ENCODE peak calls at places on chromosomes 1 and 21, in seven cellular contexts. One of them, this sample, is unnamed.

GRCh38 chr1:242579528-242580235 is 55.2 kb upstream of the PLD5 start:
- DNase-seq in H1: no peak
- DNase-seq in H9: no peak
- DNase-seq in neuronal stem cell: no peak
- DNase-seq in mesendoderm: no peak
- DNase-seq in IMR-90: no peak
- DNase-seq in mesenchymal stem cell: no peak
- DNase-seq in this sample: no peak

GRCh38 chr1:203390298-203390697 is 39.4 kb upstream of the FMOD start:
- DNase-seq in H1: no peak
- DNase-seq in H9: no peak
- DNase-seq in neuronal stem cell: no peak
- DNase-seq in mesendoderm: no peak
- DNase-seq in IMR-90: no peak
- DNase-seq in mesenchymal stem cell: no peak
- DNase-seq in this sample: no peak

GRCh38 chr1:72462506-72462905 is 180.2 kb upstream of the NEGR1 start:
- DNase-seq in H1: no peak
- DNase-seq in H9: no peak
- DNase-seq in neuronal stem cell: no peak
- DNase-seq in mesendoderm: no peak
- DNase-seq in IMR-90: no peak
- DNase-seq in mesenchymal stem cell: no peak
- DNase-seq in this sample: no peak

GRCh38 chr1:85628791-85629531 is 48.4 kb downstream of the CCN1 start:
- DNase-seq in H1: no peak
- DNase-seq in H9: peak
- DNase-seq in neuronal stem cell: no peak
- DNase-seq in mesendoderm: peak
- DNase-seq in IMR-90: peak
- DNase-seq in mesenchymal stem cell: peak
- DNase-seq in this sample: no peak

GRCh38 chr21:27648560-27648959 is 681.7 kb upstream of the ADAMTS5 start:
- DNase-seq in H1: no peak
- DNase-seq in H9: no peak
- DNase-seq in neuronal stem cell: no peak
- DNase-seq in mesendoderm: no peak
- DNase-seq in IMR-90: peak
- DNase-seq in mesenchymal stem cell: peak
- DNase-seq in this sample: no peak

GRCh38 chr1:26862781-26863676 is at the start of gene SFN:
- DNase-seq in H1: peak
- DNase-seq in H9: peak
- DNase-seq in neuronal stem cell: no peak
- DNase-seq in mesendoderm: peak
- DNase-seq in IMR-90: no peak
- DNase-seq in mesenchymal stem cell: no peak
- DNase-seq in this sample: peak

GRCh38 chr1:182565537-182565936 is 23.5 kb downstream of the RNASEL start:
- DNase-seq in H1: no peak
- DNase-seq in H9: no peak
- DNase-seq in neuronal stem cell: no peak
- DNase-seq in mesendoderm: no peak
- DNase-seq in IMR-90: no peak
- DNase-seq in mesenchymal stem cell: no peak
- DNase-seq in this sample: no peak

GRCh38 chr1:205465392-205465791 is 9.5 kb upstream of the BLACAT1 start:
- DNase-seq in H1: no peak
- DNase-seq in H9: no peak
- DNase-seq in neuronal stem cell: no peak
- DNase-seq in mesendoderm: no peak
- DNase-seq in IMR-90: no peak
- DNase-seq in mesenchymal stem cell: no peak
- DNase-seq in this sample: no peak

GRCh38 chr1:175506081-175506480 is 237.3 kb downstream of the TNR start:
- DNase-seq in H1: no peak
- DNase-seq in H9: no peak
- DNase-seq in neuronal stem cell: no peak
- DNase-seq in mesendoderm: no peak
- DNase-seq in IMR-90: no peak
- DNase-seq in mesenchymal stem cell: no peak
- DNase-seq in this sample: no peak

GRCh38 chr1:154219511-154219910 is 1.2 kb upstream of the UBAP2L start:
- DNase-seq in H1: no peak
- DNase-seq in H9: no peak
- DNase-seq in neuronal stem cell: no peak
- DNase-seq in mesendoderm: peak
- DNase-seq in IMR-90: peak
- DNase-seq in mesenchymal stem cell: no peak
- DNase-seq in this sample: no peak

GRCh38 chr1:101713760-101714159 is 283.0 kb downstream of the OLFM3 start:
- DNase-seq in H1: no peak
- DNase-seq in H9: no peak
- DNase-seq in neuronal stem cell: no peak
- DNase-seq in mesendoderm: no peak
- DNase-seq in IMR-90: no peak
- DNase-seq in mesenchymal stem cell: no peak
- DNase-seq in this sample: no peak

GRCh38 chr1:2847086-2847850 is 45.8 kb upstream of the TTC34 start:
- DNase-seq in H1: no peak
- DNase-seq in H9: no peak
- DNase-seq in neuronal stem cell: no peak
- DNase-seq in mesendoderm: no peak
- DNase-seq in IMR-90: no peak
- DNase-seq in mesenchymal stem cell: no peak
- DNase-seq in this sample: no peak

GRCh38 chr1:154777151-154777550 is 92.9 kb downstream of the KCNN3 start:
- DNase-seq in H1: no peak
- DNase-seq in H9: no peak
- DNase-seq in neuronal stem cell: no peak
- DNase-seq in mesendoderm: no peak
- DNase-seq in IMR-90: no peak
- DNase-seq in mesenchymal stem cell: no peak
- DNase-seq in this sample: no peak

GRCh38 chr21:26732442-26733221 is 112.6 kb downstream of the ADAMTS1 start:
- DNase-seq in H1: peak
- DNase-seq in H9: peak
- DNase-seq in neuronal stem cell: peak
- DNase-seq in mesendoderm: peak
- DNase-seq in IMR-90: peak
- DNase-seq in mesenchymal stem cell: peak
- DNase-seq in this sample: peak

DNA sequence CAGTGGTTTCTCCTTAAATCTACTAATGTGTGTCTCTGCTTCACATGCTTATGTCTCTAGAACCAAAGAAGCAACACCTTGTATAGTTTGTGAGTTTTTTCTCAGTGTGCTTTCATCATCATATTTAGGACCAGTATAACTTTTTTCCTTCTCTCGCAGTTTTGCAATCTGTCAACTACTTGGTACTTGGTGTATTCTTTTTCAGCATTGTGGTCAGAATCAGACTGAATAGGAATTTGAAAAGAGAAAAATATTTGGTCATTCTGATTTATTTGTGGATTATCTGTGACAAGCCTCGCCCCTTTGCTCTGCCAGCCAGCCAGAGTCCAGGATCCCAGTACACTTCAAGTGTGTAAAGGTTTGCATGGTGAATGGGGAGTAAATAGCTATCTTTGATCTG is 122.3 kb downstream of the C1orf21 start:
- DNase-seq in H1: no peak
- DNase-seq in H9: no peak
- DNase-seq in neuronal stem cell: no peak
- DNase-seq in mesendoderm: no peak
- DNase-seq in IMR-90: no peak
- DNase-seq in mesenchymal stem cell: peak
- DNase-seq in this sample: no peak
- H2BK120ac ChIP-seq in H1: no peak
- H2BK120ac ChIP-seq in H9: no peak
- H2BK120ac ChIP-seq in neuronal stem cell: no peak
- H2BK120ac ChIP-seq in mesendoderm: no peak
- H2BK120ac ChIP-seq in IMR-90: no peak
- H2BK120ac ChIP-seq in mesenchymal stem cell: no peak
- H2BK120ac ChIP-seq in this sample: no peak

DNA sequence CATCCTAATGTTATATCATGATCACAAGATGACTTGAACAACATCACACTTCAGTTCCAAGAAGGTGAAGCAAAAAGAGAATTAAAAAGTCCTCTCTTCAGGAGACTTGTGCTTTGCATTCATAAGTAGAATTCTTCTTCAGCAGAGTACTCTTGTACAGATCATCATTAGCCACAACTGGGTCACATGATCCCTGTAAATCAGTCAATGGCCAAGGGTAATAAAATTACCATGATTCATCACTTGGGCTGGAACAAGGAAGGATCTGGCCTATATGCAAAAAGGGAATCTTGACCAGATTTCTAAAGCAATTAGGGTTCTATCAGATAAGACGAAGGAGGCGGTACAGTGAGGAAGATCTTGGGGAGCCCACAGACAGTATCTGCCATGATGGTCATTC is 458.0 kb upstream of the DEPDC1 start:
- DNase-seq in H1: no peak
- DNase-seq in H9: no peak
- DNase-seq in neuronal stem cell: no peak
- DNase-seq in mesendoderm: no peak
- DNase-seq in IMR-90: no peak
- DNase-seq in mesenchymal stem cell: peak
- DNase-seq in this sample: no peak
- H2BK120ac ChIP-seq in H1: no peak
- H2BK120ac ChIP-seq in H9: no peak
- H2BK120ac ChIP-seq in neuronal stem cell: no peak
- H2BK120ac ChIP-seq in mesendoderm: no peak
- H2BK120ac ChIP-seq in IMR-90: no peak
- H2BK120ac ChIP-seq in mesenchymal stem cell: no peak
- H2BK120ac ChIP-seq in this sample: no peak

GRCh38 chr1:75794382-75794781 is 2.3 kb upstream of the MSH4 start:
- DNase-seq in H1: no peak
- DNase-seq in H9: no peak
- DNase-seq in neuronal stem cell: no peak
- DNase-seq in mesendoderm: no peak
- DNase-seq in IMR-90: no peak
- DNase-seq in mesenchymal stem cell: no peak
- DNase-seq in this sample: peak
- H2BK120ac ChIP-seq in H1: no peak
- H2BK120ac ChIP-seq in H9: no peak
- H2BK120ac ChIP-seq in neuronal stem cell: no peak
- H2BK120ac ChIP-seq in mesendoderm: no peak
- H2BK120ac ChIP-seq in IMR-90: no peak
- H2BK120ac ChIP-seq in mesenchymal stem cell: no peak
- H2BK120ac ChIP-seq in this sample: no peak

GRCh38 chr1:109532365-109533136 is 7.1 kb upstream of the GPR61 start:
- DNase-seq in H1: no peak
- DNase-seq in H9: peak
- DNase-seq in neuronal stem cell: peak
- DNase-seq in mesendoderm: peak
- DNase-seq in IMR-90: peak
- DNase-seq in mesenchymal stem cell: peak
- DNase-seq in this sample: peak

GRCh38 chr1:109529895-109530456 is 9.7 kb upstream of the GPR61 start:
- DNase-seq in H1: no peak
- DNase-seq in H9: no peak
- DNase-seq in neuronal stem cell: no peak
- DNase-seq in mesendoderm: no peak
- DNase-seq in IMR-90: no peak
- DNase-seq in mesenchymal stem cell: no peak
- DNase-seq in this sample: no peak

GRCh38 chr1:109531205-109531779 is 8.4 kb upstream of the GPR61 start:
- DNase-seq in H1: no peak
- DNase-seq in H9: no peak
- DNase-seq in neuronal stem cell: no peak
- DNase-seq in mesendoderm: no peak
- DNase-seq in IMR-90: no peak
- DNase-seq in mesenchymal stem cell: no peak
- DNase-seq in this sample: no peak

GRCh38 chr1:109531826-109532364 is 7.8 kb upstream of the GPR61 start:
- DNase-seq in H1: no peak
- DNase-seq in H9: no peak
- DNase-seq in neuronal stem cell: no peak
- DNase-seq in mesendoderm: no peak
- DNase-seq in IMR-90: no peak
- DNase-seq in mesenchymal stem cell: no peak
- DNase-seq in this sample: no peak

GRCh38 chr1:109530457-109531204 is 9.0 kb upstream of the GPR61 start:
- DNase-seq in H1: no peak
- DNase-seq in H9: no peak
- DNase-seq in neuronal stem cell: no peak
- DNase-seq in mesendoderm: no peak
- DNase-seq in IMR-90: no peak
- DNase-seq in mesenchymal stem cell: no peak
- DNase-seq in this sample: no peak
- H2BK120ac ChIP-seq in H1: no peak
- H2BK120ac ChIP-seq in H9: no peak
- H2BK120ac ChIP-seq in neuronal stem cell: no peak
- H2BK120ac ChIP-seq in mesendoderm: no peak
- H2BK120ac ChIP-seq in IMR-90: no peak
- H2BK120ac ChIP-seq in mesenchymal stem cell: no peak
- H2BK120ac ChIP-seq in this sample: no peak

GRCh38 chr1:40045182-40045581 is 4.7 kb downstream of the CAP1 start:
- DNase-seq in H1: no peak
- DNase-seq in H9: no peak
- DNase-seq in neuronal stem cell: no peak
- DNase-seq in mesendoderm: no peak
- DNase-seq in IMR-90: peak
- DNase-seq in mesenchymal stem cell: no peak
- DNase-seq in this sample: peak
- H2BK120ac ChIP-seq in H1: no peak
- H2BK120ac ChIP-seq in H9: no peak
- H2BK120ac ChIP-seq in neuronal stem cell: no peak
- H2BK120ac ChIP-seq in mesendoderm: no peak
- H2BK120ac ChIP-seq in IMR-90: no peak
- H2BK120ac ChIP-seq in mesenchymal stem cell: no peak
- H2BK120ac ChIP-seq in this sample: no peak